ENCODE peak calls at places on chromosomes 16 and 17, in five cellular contexts. M is uterus, L is stomach, E is keratinocyte, P is transverse colon. Y is an unnamed sample.
A peak's percentile ranks its signal among the peaks of the same experiment; 100 is the strongest.

GRCh38 chr16:86040496-86040895 is 141.5 kb downstream of the IRF8 start:
- DNase-seq in E (no peak), P (no peak), M (no peak), L (no peak), Y (no peak)

GRCh38 chr16:81821422-81822128 is 42.5 kb downstream of the PLCG2 start:
- DNase-seq in L (no peak), M (no peak), E (no peak), P (peak; percentile 33), Y (no peak)

GRCh38 chr17:50065056-50065455 is 9.1 kb downstream of the ITGA3 start:
- DNase-seq in L (no peak), P (no peak), M (no peak), E (no peak), Y (no peak)

GRCh38 chr17:81491193-81491592 is 21.4 kb downstream of the ACTG1 start:
- DNase-seq in M (no peak), P (peak; percentile 49), E (no peak), L (no peak), Y (no peak)

GRCh38 chr16:88904676-88905365 is 38.4 kb upstream of the PABPN1L start:
- DNase-seq in P (no peak), L (no peak), E (no peak), M (no peak), Y (no peak)

GRCh38 chr16:14284930-14285541 is 213.9 kb downstream of the MRTFB start:
- DNase-seq in P (peak; percentile 67), L (peak; percentile 67), E (no peak), M (no peak), Y (peak; percentile 79)

GRCh38 chr17:39244016-39244599 is 18.4 kb upstream of the STAC2 start:
- DNase-seq in E (no peak), M (no peak), P (no peak), L (no peak), Y (no peak)

GRCh38 chr16:31105677-31106213 is 2.4 kb upstream of the BCKDK start:
- DNase-seq in L (peak; percentile 88), E (no peak), M (peak; percentile 82), P (peak; percentile 88), Y (peak; percentile 92)

GRCh38 chr17:55430531-55431228 is 9.0 kb upstream of the MMD start:
- DNase-seq in M (no peak), L (no peak), E (no peak), P (no peak), Y (no peak)

GRCh38 chr17:57523926-57524634 is 221.0 kb downstream of the CCDC182 start:
- DNase-seq in P (no peak), E (peak; percentile 99), L (peak; percentile 71), M (no peak), Y (peak; percentile 74)

GRCh38 chr16:19886061-19886792 is 1.6 kb upstream of the GPRC5B start:
- DNase-seq in P (peak; percentile 79), M (peak; percentile 83), E (no peak), L (peak; percentile 78), Y (peak; percentile 73)

GRCh38 chr17:56629450-56630187 is 36.1 kb downstream of the NOG start:
- DNase-seq in L (no peak), E (no peak), P (no peak), M (no peak), Y (no peak)

GRCh38 chr16:84380405-84380804 is 12.1 kb downstream of the ATP2C2 start:
- DNase-seq in L (no peak), M (no peak), E (no peak), P (no peak), Y (no peak)

GRCh38 chr17:33072421-33073175 is 81.0 kb downstream of the SPACA3 start:
- DNase-seq in M (no peak), P (no peak), E (no peak), L (no peak), Y (no peak)

GRCh38 chr17:66517336-66518009 is 215.1 kb downstream of the PRKCA start:
- DNase-seq in M (no peak), L (no peak), P (no peak), E (no peak), Y (no peak)

GRCh38 chr17:54974758-54975157 is 6.2 kb downstream of the STXBP4 start:
- DNase-seq in E (no peak), M (no peak), P (no peak), L (no peak), Y (no peak)

GRCh38 chr16:68093816-68094613 is 8.8 kb downstream of the NFATC3 start:
- DNase-seq in P (no peak), L (no peak), M (no peak), E (no peak), Y (no peak)

GRCh38 chr17:28992202-28992601 is 13.6 kb downstream of the SEZ6 start:
- DNase-seq in L (no peak), E (no peak), P (no peak), M (no peak), Y (no peak)

GRCh38 chr17:76735006-76735405 is 2.1 kb downstream of the SRSF2 start:
- DNase-seq in P (no peak), E (no peak), L (no peak), M (no peak), Y (no peak)
- H3K27ac ChIP-seq in P (peak overlapping the region; percentile 99), E (peak overlapping the region; percentile 96), L (peak overlapping the region; percentile 99), M (peak overlapping the region; percentile 100), Y (peak overlapping the region; percentile 98)

DNA sequence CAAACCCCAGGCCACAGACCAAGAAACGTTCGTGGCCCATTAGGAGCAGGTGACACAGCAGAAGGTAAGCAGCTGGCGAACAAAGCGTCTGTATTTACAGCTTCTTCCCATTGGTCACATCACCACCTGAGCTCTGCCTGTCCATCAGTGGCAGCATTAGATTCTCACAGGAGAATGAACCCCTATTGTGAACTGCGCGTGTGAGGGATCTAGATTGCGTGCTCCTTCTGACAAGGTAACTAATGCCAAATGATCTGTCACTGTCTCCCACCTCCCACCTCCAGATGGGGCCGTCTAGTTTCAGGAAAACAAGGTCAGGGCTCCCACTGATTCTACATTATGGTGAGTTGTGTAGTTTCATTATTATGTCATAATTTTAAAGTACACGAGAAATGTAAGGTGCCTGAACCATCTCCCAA is 186.3 kb downstream of the CPPED1 start:
- DNase-seq in P (no peak), M (no peak), E (no peak), L (no peak), Y (no peak)
- H3K27me3 ChIP-seq in P (no peaks in the 10 kb centered on the region), M (no peaks in the 10 kb centered on the region), E (no peaks in the 10 kb centered on the region), L (no peaks in the 10 kb centered on the region), Y (no peaks in the 10 kb centered on the region)

GRCh38 chr16:28935924-28936783 is 4.4 kb downstream of the CD19 start:
- DNase-seq in P (peak; percentile 89), E (peak; percentile 32), L (peak; percentile 88), M (peak; percentile 72), Y (peak; percentile 90)
- H3K4me1 ChIP-seq in P (no peaks in the 10 kb centered on the region), E (no peaks in the 10 kb centered on the region), L (peaks cover 4% of the 10 kb centered on the region), M (no peaks in the 10 kb centered on the region), Y (peaks cover 7% of the 10 kb centered on the region)

GRCh38 chr17:42518046-42518754 is 17.8 kb upstream of the NAGLU start:
- DNase-seq in L (peak; percentile 79), E (peak; percentile 76), M (peak; percentile 91), P (peak; percentile 87), Y (peak; percentile 69)

GRCh38 chr17:42520540-42520951 is 15.5 kb upstream of the NAGLU start:
- DNase-seq in M (no peak), L (no peak), P (no peak), E (no peak), Y (no peak)

GRCh38 chr17:42517516-42517915 is 18.5 kb upstream of the NAGLU start:
- DNase-seq in L (peak; percentile 87), M (peak; percentile 95), E (no peak), P (peak; percentile 91), Y (peak; percentile 91)

GRCh38 chr17:42519546-42520444 is 16.2 kb upstream of the NAGLU start:
- DNase-seq in M (peak; percentile 97), E (no peak), P (peak; percentile 85), L (peak; percentile 77), Y (peak; percentile 73)

GRCh38 chr17:42518755-42519545 is 17.1 kb upstream of the NAGLU start:
- DNase-seq in P (peak; percentile 91), L (peak; percentile 69), E (no peak), M (peak; percentile 67), Y (no peak)
- H3K27ac ChIP-seq in P (peak overlapping the region; percentile 89), L (peak overlapping the region; percentile 90), E (peak overlapping the region; percentile 91), M (peak overlapping the region; percentile 95), Y (peak overlapping the region; percentile 90)

GRCh38 chr16:11967195-11967911 is 2.3 kb downstream of the TNFRSF17 start:
- DNase-seq in M (no peak), P (no peak), L (no peak), E (no peak), Y (no peak)

GRCh38 chr16:11973065-11973464 is 3.5 kb upstream of the SNX29 start:
- DNase-seq in P (no peak), L (no peak), M (no peak), E (no peak), Y (no peak)

GRCh38 chr16:11968577-11968976 is 3.6 kb downstream of the TNFRSF17 start:
- DNase-seq in E (no peak), P (no peak), M (no peak), L (no peak), Y (no peak)

GRCh38 chr16:11976850-11977205 is 294 bp downstream of the SNX29 start:
- DNase-seq in P (no peak), M (no peak), E (no peak), L (no peak), Y (no peak)

DNA sequence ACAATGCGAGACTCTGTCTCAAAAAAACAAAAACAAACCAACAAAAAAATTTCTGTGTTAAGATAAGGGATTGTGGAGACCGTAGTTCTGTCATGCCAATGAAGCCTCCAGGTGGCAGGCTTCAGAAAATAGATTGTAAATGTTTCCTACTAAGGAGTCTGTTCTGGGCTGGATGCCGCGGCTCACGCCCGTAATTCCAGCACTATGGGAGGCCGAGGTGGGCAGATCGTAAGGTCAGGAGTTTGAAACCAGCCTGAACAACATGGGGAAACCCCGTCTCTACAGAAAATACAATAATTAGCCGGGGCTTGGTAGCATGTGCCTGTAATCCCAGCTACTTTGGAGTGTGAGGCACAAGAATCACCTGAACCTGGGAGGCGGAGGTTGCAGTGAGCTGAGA is 4.4 kb upstream of the SNX29 start:
- DNase-seq in M (no peak), E (no peak), P (no peak), L (no peak), Y (no peak)
- H3K27me3 ChIP-seq in M (no peaks in the 10 kb centered on the region), E (no peaks in the 10 kb centered on the region), P (no peaks in the 10 kb centered on the region), L (no peaks in the 10 kb centered on the region), Y (no peaks in the 10 kb centered on the region)

GRCh38 chr17:31493656-31494155 is 102.2 kb downstream of the RAB11FIP4 start:
- DNase-seq in M (no peak), E (no peak), L (no peak), P (peak; percentile 37), Y (no peak)
- H3K4me1 ChIP-seq in M (no peaks in the 10 kb centered on the region), E (peaks cover 71% of the 10 kb centered on the region), L (peaks cover 65% of the 10 kb centered on the region), P (peaks cover 16% of the 10 kb centered on the region), Y (peaks cover 69% of the 10 kb centered on the region)

Y was measured in lower lobe of right lung.